ENCODE peak calls at places on chromosomes 13 and 19, in five cellular contexts. One of them, this sample, is unnamed.

GRCh38 chr13:36193151-36193855 is 21.1 kb downstream of the SOHLH2 start:
- DNase-seq in fibroblast of pulmonary artery: peak; percentile 57
- DNase-seq in A549: no peak
- DNase-seq in foreskin fibroblast: peak; percentile 44
- DNase-seq in Calu3: no peak
- DNase-seq in this sample: no peak

GRCh38 chr19:5903502-5904301 is at the start of gene NDUFA11:
- DNase-seq in A549: peak; percentile 83
- DNase-seq in Calu3: peak; percentile 93
- DNase-seq in foreskin fibroblast: peak; percentile 98
- DNase-seq in fibroblast of pulmonary artery: peak; percentile 96
- DNase-seq in this sample: peak; percentile 97

GRCh38 chr19:33064117-33064777 is 441 bp downstream of the RHPN2 start:
- DNase-seq in A549: no peak
- DNase-seq in foreskin fibroblast: peak; percentile 27
- DNase-seq in Calu3: peak; percentile 86
- DNase-seq in fibroblast of pulmonary artery: no peak
- DNase-seq in this sample: no peak

GRCh38 chr13:107473255-107473654 is 742.1 kb downstream of the LIG4 start:
- DNase-seq in Calu3: no peak
- DNase-seq in foreskin fibroblast: no peak
- DNase-seq in fibroblast of pulmonary artery: no peak
- DNase-seq in A549: no peak
- DNase-seq in this sample: no peak

GRCh38 chr19:43662487-43662886 is 7.5 kb downstream of the PLAUR start:
- DNase-seq in Calu3: peak; percentile 20
- DNase-seq in A549: no peak
- DNase-seq in foreskin fibroblast: no peak
- DNase-seq in fibroblast of pulmonary artery: peak; percentile 30
- DNase-seq in this sample: no peak

GRCh38 chr13:45361596-45362206 is 20.7 kb upstream of the TPT1 start:
- DNase-seq in fibroblast of pulmonary artery: peak; percentile 38
- DNase-seq in foreskin fibroblast: peak; percentile 81
- DNase-seq in A549: peak; percentile 36
- DNase-seq in Calu3: peak; percentile 59
- DNase-seq in this sample: no peak

GRCh38 chr19:16561382-16561781 is 10.8 kb downstream of the SLC35E1 start:
- DNase-seq in foreskin fibroblast: no peak
- DNase-seq in fibroblast of pulmonary artery: no peak
- DNase-seq in Calu3: no peak
- DNase-seq in A549: no peak
- DNase-seq in this sample: no peak

GRCh38 chr19:49427855-49428546 is 2.8 kb downstream of the GFY start:
- DNase-seq in foreskin fibroblast: peak; percentile 33
- DNase-seq in fibroblast of pulmonary artery: no peak
- DNase-seq in Calu3: peak; percentile 42
- DNase-seq in A549: peak; percentile 62
- DNase-seq in this sample: no peak

DNA sequence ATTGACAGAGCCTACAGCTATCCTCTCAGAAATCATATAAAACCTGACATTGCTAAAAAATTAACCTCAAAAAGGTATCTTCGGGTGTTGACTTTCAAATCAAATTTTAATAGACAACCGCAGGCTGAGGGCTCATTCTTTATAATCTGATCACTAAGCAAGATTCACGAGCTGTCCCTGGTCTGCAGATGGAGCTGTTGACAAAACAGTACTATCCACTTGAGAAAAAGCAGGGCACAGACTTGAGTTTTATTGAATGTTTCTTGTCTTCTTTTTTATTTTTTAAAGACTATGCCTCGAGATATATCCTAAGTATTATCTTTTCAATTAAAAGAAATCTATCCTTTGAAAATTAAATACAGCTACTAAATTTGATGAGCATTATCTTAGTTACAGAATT is 540.5 kb downstream of the PCDH9 start:
- DNase-seq in foreskin fibroblast: peak; percentile 53
- DNase-seq in Calu3: no peak
- DNase-seq in A549: no peak
- DNase-seq in fibroblast of pulmonary artery: peak; percentile 71
- DNase-seq in this sample: no peak
- TF ChIP-seq CTCF in foreskin fibroblast: peak; percentile 28
- TF ChIP-seq CTCF in Calu3: no peak
- TF ChIP-seq CTCF in A549: peak; percentile 33
- TF ChIP-seq CTCF in fibroblast of pulmonary artery: peak; percentile 56
- TF ChIP-seq CTCF in this sample: peak; percentile 75

GRCh38 chr19:47018923-47019322 is 714 bp upstream of the NPAS1 start:
- DNase-seq in Calu3: no peak
- DNase-seq in fibroblast of pulmonary artery: no peak
- DNase-seq in A549: no peak
- DNase-seq in foreskin fibroblast: no peak
- DNase-seq in this sample: no peak

GRCh38 chr19:47012620-47013019 is 7.0 kb upstream of the NPAS1 start:
- DNase-seq in foreskin fibroblast: peak; percentile 25
- DNase-seq in A549: no peak
- DNase-seq in Calu3: no peak
- DNase-seq in fibroblast of pulmonary artery: no peak
- DNase-seq in this sample: no peak

DNA sequence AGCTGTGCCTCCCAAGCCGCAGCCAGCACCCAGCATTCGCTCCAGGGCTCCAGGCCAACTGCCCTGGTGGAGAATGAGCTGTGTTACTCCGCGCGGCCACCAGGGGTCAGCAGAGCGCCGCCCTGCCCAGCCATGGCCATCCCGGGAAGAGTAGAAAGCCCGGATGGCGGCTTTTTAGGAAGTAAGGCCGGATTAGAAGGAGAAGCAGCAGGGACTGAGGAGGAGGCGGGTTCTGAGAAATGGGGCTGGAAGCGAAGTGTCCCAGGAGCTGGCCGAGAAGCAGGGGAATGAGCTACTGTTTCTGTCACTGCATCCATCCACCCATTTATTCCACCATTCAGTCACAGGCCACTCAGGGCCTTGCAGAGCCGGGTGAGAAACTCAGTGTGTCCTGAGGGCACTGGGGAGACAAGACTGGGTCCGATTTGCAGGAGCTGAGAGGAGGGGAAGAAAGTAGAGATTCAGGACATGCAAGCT is 6.6 kb upstream of the NPAS1 start:
- DNase-seq in fibroblast of pulmonary artery: peak; percentile 73
- DNase-seq in foreskin fibroblast: peak; percentile 87
- DNase-seq in Calu3: peak; percentile 91
- DNase-seq in A549: no peak
- DNase-seq in this sample: no peak
- TF ChIP-seq CTCF in fibroblast of pulmonary artery: peak; percentile 89
- TF ChIP-seq CTCF in foreskin fibroblast: peak; percentile 98
- TF ChIP-seq CTCF in Calu3: peak; percentile 99
- TF ChIP-seq CTCF in A549: peak; percentile 95
- TF ChIP-seq CTCF in this sample: peak; percentile 85

GRCh38 chr13:111079375-111079774 is 35.7 kb upstream of the ARHGEF7 start:
- DNase-seq in A549: no peak
- DNase-seq in fibroblast of pulmonary artery: no peak
- DNase-seq in Calu3: no peak
- DNase-seq in foreskin fibroblast: no peak
- DNase-seq in this sample: no peak

GRCh38 chr13:111074826-111075225 is 40.3 kb upstream of the ARHGEF7 start:
- DNase-seq in A549: no peak
- DNase-seq in fibroblast of pulmonary artery: peak; percentile 8
- DNase-seq in foreskin fibroblast: no peak
- DNase-seq in Calu3: no peak
- DNase-seq in this sample: no peak

GRCh38 chr13:111082240-111082639 is 32.9 kb upstream of the ARHGEF7 start:
- DNase-seq in A549: no peak
- DNase-seq in fibroblast of pulmonary artery: no peak
- DNase-seq in foreskin fibroblast: no peak
- DNase-seq in Calu3: no peak
- DNase-seq in this sample: no peak

GRCh38 chr13:111080642-111081041 is 34.5 kb upstream of the ARHGEF7 start:
- DNase-seq in Calu3: no peak
- DNase-seq in foreskin fibroblast: no peak
- DNase-seq in A549: no peak
- DNase-seq in fibroblast of pulmonary artery: no peak
- DNase-seq in this sample: no peak

DNA sequence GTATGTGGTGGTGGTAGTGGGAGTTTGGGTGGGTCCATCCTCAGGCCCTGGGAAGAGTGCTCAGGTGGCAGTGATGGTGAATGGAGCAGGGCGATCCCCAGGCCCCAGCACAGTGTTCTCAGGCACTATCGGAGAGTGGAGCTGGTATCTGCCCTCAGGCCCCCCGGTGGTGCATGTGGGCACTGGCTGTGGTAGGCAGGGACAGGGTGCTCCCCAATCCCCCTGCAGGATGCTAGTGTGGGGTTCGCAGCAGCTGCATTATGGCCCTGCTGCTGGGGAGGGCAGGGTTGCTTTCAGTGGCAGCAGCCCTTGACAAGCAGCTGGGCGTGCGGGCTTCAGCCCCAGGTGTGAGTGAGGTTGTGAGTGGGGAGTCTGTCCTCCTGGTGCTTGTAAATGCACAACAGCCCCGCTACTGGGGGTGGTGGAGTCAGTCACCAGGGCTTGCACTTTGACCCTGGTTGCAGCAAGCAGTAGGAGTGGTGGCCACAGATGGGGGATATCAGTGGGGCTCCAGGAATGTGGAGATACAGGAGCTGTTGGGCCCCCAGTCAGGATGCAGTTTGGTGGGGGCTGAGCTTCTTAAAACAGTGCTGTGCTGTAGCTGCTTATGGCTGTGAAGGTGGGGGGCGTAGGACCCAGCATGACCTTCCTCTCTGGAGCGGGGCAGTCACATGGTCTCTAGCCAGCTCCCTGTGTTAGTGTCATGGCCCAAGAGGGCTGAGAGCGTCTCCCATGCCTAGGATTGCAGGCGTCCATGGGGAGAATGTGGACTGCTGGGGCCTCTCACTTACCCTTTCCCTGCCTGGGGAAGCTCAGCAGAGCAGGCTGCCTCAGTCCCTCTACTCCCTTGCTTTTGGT is 38.7 kb upstream of the ARHGEF7 start:
- DNase-seq in foreskin fibroblast: no peak
- DNase-seq in Calu3: peak; percentile 1
- DNase-seq in A549: no peak
- DNase-seq in fibroblast of pulmonary artery: no peak
- DNase-seq in this sample: no peak
- TF ChIP-seq CTCF in foreskin fibroblast: no peak
- TF ChIP-seq CTCF in Calu3: no peak
- TF ChIP-seq CTCF in A549: no peak
- TF ChIP-seq CTCF in fibroblast of pulmonary artery: no peak
- TF ChIP-seq CTCF in this sample: no peak

GRCh38 chr13:24060993-24061392 is 99.5 kb upstream of the SPATA13 start:
- DNase-seq in fibroblast of pulmonary artery: no peak
- DNase-seq in A549: no peak
- DNase-seq in foreskin fibroblast: no peak
- DNase-seq in Calu3: no peak
- DNase-seq in this sample: no peak

GRCh38 chr13:24065172-24065571 is 95.3 kb upstream of the SPATA13 start:
- DNase-seq in A549: no peak
- DNase-seq in Calu3: no peak
- DNase-seq in foreskin fibroblast: no peak
- DNase-seq in fibroblast of pulmonary artery: no peak
- DNase-seq in this sample: no peak

GRCh38 chr13:24063281-24063851 is 97.2 kb upstream of the SPATA13 start:
- DNase-seq in A549: no peak
- DNase-seq in fibroblast of pulmonary artery: peak; percentile 84
- DNase-seq in Calu3: no peak
- DNase-seq in foreskin fibroblast: no peak
- DNase-seq in this sample: no peak

GRCh38 chr13:24066405-24067292 is 93.9 kb upstream of the SPATA13 start:
- DNase-seq in foreskin fibroblast: no peak
- DNase-seq in Calu3: no peak
- DNase-seq in fibroblast of pulmonary artery: no peak
- DNase-seq in A549: no peak
- DNase-seq in this sample: no peak

GRCh38 chr13:24064258-24064860 is 96.2 kb upstream of the SPATA13 start:
- DNase-seq in foreskin fibroblast: no peak
- DNase-seq in Calu3: no peak
- DNase-seq in A549: no peak
- DNase-seq in fibroblast of pulmonary artery: no peak
- DNase-seq in this sample: no peak
- TF ChIP-seq CTCF in foreskin fibroblast: no peak
- TF ChIP-seq CTCF in Calu3: no peak
- TF ChIP-seq CTCF in A549: no peak
- TF ChIP-seq CTCF in fibroblast of pulmonary artery: no peak
- TF ChIP-seq CTCF in this sample: no peak

GRCh38 chr19:7668842-7669241 is at the start of gene RETN:
- DNase-seq in Calu3: no peak
- DNase-seq in fibroblast of pulmonary artery: no peak
- DNase-seq in foreskin fibroblast: no peak
- DNase-seq in A549: no peak
- DNase-seq in this sample: no peak
- TF ChIP-seq CTCF in Calu3: no peak
- TF ChIP-seq CTCF in fibroblast of pulmonary artery: no peak
- TF ChIP-seq CTCF in foreskin fibroblast: no peak
- TF ChIP-seq CTCF in A549: no peak
- TF ChIP-seq CTCF in this sample: no peak

DNA sequence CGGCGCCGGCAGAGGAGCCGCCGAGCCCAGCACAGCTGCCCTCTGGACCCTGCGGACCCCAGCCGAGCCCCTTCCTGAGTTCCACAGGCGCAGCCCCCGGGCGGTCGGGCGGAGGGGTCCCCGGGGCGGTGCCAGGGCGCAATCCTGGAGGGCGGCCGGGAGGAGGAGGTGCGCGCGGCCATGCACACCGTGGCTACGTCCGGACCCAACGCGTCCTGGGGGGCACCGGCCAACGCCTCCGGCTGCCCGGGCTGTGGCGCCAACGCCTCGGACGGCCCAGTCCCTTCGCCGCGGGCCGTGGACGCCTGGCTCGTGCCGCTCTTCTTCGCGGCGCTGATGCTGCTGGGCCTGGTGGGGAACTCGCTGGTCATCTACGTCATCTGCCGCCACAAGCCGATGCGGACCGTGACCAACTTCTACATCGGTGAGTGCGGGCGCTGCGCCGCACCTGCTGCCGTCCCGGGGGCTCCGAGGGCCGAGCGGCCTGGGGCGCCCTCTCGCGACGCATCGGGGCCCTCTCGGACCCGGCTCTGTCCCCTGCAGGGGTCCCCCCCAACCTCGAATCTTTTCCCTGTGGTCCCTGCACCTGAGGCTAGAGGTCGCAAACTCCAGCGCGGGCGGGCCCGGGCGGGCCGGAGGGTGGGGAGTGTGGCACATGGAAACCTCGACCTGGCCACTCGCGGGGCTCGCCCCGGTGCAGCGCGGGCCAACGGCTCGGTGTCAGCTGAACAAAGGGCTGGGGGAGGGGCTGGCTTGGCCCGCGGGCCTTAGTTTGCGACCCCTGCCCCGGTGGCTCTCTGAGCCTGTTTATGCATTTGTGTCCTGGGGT is at the start of gene KISS1R:
- DNase-seq in fibroblast of pulmonary artery: no peak
- DNase-seq in foreskin fibroblast: peak; percentile 47
- DNase-seq in A549: peak; percentile 51
- DNase-seq in Calu3: peak; percentile 40
- DNase-seq in this sample: peak; percentile 85
- TF ChIP-seq CTCF in fibroblast of pulmonary artery: peak; percentile 7
- TF ChIP-seq CTCF in foreskin fibroblast: peak; percentile 40
- TF ChIP-seq CTCF in A549: peak; percentile 66
- TF ChIP-seq CTCF in Calu3: peak; percentile 48
- TF ChIP-seq CTCF in this sample: peak; percentile 47

GRCh38 chr19:17908244-17908643 is 24.6 kb upstream of the CCDC124 start:
- DNase-seq in Calu3: no peak
- DNase-seq in fibroblast of pulmonary artery: no peak
- DNase-seq in foreskin fibroblast: no peak
- DNase-seq in A549: no peak
- DNase-seq in this sample: no peak
- TF ChIP-seq CTCF in Calu3: no peak
- TF ChIP-seq CTCF in fibroblast of pulmonary artery: no peak
- TF ChIP-seq CTCF in foreskin fibroblast: no peak
- TF ChIP-seq CTCF in A549: no peak
- TF ChIP-seq CTCF in this sample: no peak

This sample was measured in D721Med.